ENCODE peak calls at places on chromosome 18, in four cellular contexts. R is nephron progenitor cell, W is suprapubic skin, U is tibial artery. J is an unnamed sample.

GRCh38 chr18:2857491-2858063 is 10.8 kb downstream of the EMILIN2 start:
- DNase-seq in R (no peak), W (peak), U (peak), J (peak)

GRCh38 chr18:55088000-55088401 is 128.7 kb upstream of the CCDC68 start:
- DNase-seq in R (no peak), W (no peak), U (no peak), J (no peak)

GRCh38 chr18:48941672-48942071 is 9.1 kb downstream of the SMAD7 start:
- DNase-seq in R (no peak), W (no peak), U (peak), J (no peak)

GRCh38 chr18:65527879-65528633 is 222.8 kb upstream of the CDH7 start:
- DNase-seq in R (peak), W (no peak), U (no peak), J (no peak)

GRCh38 chr18:35040988-35041751 is at the start of gene MAPRE2:
- DNase-seq in R (peak), W (peak), U (peak), J (peak)

GRCh38 chr18:11861583-11862288 is 10.5 kb downstream of the CHMP1B start:
- DNase-seq in R (no peak), W (peak), U (no peak), J (no peak)

GRCh38 chr18:62862451-62862850 is 147.1 kb downstream of the PHLPP1 start:
- DNase-seq in R (no peak), W (no peak), U (no peak), J (no peak)

GRCh38 chr18:74994502-74995403 is 214.2 kb downstream of the PTGR3 start:
- DNase-seq in R (no peak), W (no peak), U (no peak), J (peak)

GRCh38 chr18:12336887-12337286 is 28.8 kb downstream of the TUBB6 start:
- DNase-seq in R (no peak), W (no peak), U (no peak), J (no peak)

GRCh38 chr18:14914771-14915170 is 166.8 kb downstream of the ANKRD30B start:
- DNase-seq in R (no peak), W (no peak), U (no peak), J (no peak)

GRCh38 chr18:13564579-13564978 is 161.8 kb downstream of the FAM210A start:
- DNase-seq in R (no peak), W (no peak), U (peak), J (no peak)

GRCh38 chr18:74242451-74243096 is 49.2 kb downstream of the CYB5A start:
- DNase-seq in R (no peak), W (no peak), U (no peak), J (no peak)

GRCh38 chr18:13441731-13442130 is 223.2 kb downstream of the LDLRAD4 start:
- DNase-seq in R (no peak), W (no peak), U (peak), J (no peak)

GRCh38 chr18:26021061-26021754 is 69.2 kb downstream of the SS18 start:
- DNase-seq in R (no peak), W (no peak), U (no peak), J (no peak)

GRCh38 chr18:51340332-51340731 is 142.9 kb upstream of the MEX3C start:
- DNase-seq in R (no peak), W (no peak), U (no peak), J (no peak)

DNA sequence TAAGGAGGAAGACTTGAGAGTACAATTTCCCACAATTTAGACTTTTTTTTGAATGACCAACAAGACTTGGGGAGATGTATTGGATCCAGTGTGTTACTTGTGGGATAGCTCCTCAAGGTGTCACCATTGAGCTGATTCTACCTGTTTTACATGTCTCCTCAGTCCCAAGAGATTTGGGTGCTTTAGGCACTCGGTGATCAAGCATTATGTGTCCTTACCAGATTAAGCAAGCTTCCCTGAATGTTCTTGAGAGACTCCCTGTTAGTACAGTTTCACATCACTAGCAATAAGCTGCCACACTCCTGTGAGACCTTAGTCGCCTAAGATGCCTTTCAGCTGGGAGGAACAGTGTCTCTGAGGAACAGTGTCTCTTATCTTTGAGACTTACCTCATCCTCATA is 384.3 kb upstream of the SYT4 start:
- DNase-seq in R (peak), W (no peak), U (no peak), J (no peak)
- TF ChIP-seq CTCF in R (peak), W (no peak), U (no peak), J (no peak)

GRCh38 chr18:30999887-31000628 is 42.5 kb downstream of the DSC3 start:
- DNase-seq in R (no peak), W (no peak), U (no peak), J (no peak)

GRCh38 chr18:30991397-30991796 is 51.1 kb downstream of the DSC3 start:
- DNase-seq in R (no peak), W (no peak), U (no peak), J (no peak)

GRCh38 chr18:30992231-30992630 is 50.3 kb downstream of the DSC3 start:
- DNase-seq in R (no peak), W (no peak), U (no peak), J (no peak)

GRCh38 chr18:30999186-30999585 is 43.4 kb downstream of the DSC3 start:
- DNase-seq in R (no peak), W (no peak), U (no peak), J (no peak)

DNA sequence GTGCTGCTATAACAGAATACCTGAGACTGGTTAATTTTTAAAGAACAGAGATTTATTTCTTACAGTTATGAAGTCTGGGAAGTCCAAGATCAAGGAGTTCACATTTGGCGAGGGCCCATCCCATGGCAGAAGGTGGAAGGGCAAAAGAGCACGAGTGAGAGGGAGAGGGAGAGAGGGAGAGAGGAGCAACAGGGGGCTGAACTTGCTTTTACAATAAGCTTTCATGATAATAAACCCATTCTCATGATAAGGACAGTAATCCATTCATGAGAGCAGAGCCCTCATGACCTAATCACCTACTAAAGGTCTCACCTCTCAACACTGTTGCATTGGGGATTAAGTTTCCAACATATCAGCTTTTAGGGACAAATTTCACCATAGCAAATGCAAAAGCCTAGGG is 45.3 kb downstream of the DSC3 start:
- DNase-seq in R (no peak), W (no peak), U (no peak), J (no peak)
- TF ChIP-seq CTCF in R (no peak), W (no peak), U (no peak), J (no peak)

DNA sequence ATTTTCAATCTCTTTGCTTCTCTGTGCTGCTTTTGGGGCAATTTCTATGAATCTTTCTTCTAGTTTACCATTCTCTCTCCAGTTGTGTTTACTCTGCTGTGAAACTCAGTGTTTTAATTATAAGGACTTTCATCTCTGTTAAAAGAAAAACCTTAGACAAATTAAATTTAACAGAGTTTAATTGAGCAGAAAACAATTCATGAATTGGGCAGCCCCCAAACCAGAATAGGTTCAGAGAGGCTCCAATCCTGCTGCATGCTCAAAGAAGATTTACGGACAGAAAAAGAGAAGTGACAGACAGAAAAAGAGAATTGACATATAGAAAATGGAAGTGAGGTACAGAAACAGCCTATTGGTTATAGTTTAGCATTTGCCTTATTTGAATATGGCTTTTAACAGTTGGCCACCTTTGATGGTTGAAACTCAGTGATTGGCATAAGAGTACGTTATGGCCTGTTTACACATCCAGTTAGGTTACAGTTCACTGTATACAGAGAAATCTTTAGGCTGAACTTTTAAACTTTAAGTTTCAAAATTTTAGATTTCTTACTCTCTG is 120.4 kb downstream of the RNF152 start:
- DNase-seq in R (no peak), W (no peak), U (no peak), J (no peak)
- TF ChIP-seq CTCF in R (no peak), W (no peak), U (no peak), J (no peak)

GRCh38 chr18:57959278-57959677 is 84.7 kb upstream of the NEDD4L start:
- DNase-seq in R (peak), W (no peak), U (no peak), J (no peak)
- TF ChIP-seq CTCF in R (no peak), W (no peak), U (no peak), J (peak)

DNA sequence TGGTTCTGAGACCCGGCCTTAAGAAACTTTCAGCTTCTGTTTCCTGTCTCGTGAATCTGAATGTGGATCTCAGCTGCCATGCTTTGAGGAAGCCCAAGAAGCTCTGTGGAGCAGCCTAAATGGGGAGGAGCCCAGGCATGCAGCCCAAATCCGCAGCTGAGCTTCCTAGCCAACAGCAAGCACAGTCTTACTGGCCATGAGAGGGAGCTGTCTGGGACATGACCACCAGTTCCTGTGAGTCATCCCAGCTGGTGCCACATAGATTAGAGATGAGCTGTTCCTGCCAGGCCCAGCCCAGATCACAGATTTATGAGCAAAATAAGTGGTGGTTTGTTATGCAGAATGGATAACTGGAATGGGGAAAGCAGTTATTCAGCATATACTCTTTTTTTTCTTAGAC is 224.4 kb upstream of the APCDD1 start:
- DNase-seq in R (no peak), W (no peak), U (no peak), J (no peak)
- TF ChIP-seq CTCF in R (no peak), W (no peak), U (no peak), J (no peak)

DNA sequence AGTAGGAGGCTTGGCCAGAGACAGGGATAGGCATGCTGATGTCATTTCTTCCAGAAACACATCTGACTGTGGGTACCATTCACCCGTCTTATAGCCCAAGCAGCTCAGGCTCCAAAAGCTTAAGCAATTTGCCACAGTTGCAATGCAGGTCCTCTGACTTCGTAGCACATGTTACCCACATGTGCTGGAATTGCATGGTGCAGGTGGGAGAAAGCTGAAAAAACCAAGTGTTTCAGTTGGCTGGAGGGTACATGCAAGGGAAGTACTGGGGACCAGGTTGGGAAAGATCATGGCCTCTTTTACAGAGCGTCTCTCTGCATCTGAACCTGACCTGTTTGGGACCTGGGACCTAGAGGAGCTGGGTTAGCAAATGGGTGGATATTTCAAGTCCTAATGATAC is 45.9 kb upstream of the TTC39C start:
- DNase-seq in R (no peak), W (no peak), U (no peak), J (no peak)
- TF ChIP-seq CTCF in R (no peak), W (no peak), U (no peak), J (no peak)

GRCh38 chr18:4020026-4020425 is 435.1 kb downstream of the DLGAP1 start:
- DNase-seq in R (no peak), W (no peak), U (no peak), J (no peak)

GRCh38 chr18:4016391-4017049 is 438.6 kb downstream of the DLGAP1 start:
- DNase-seq in R (no peak), W (no peak), U (no peak), J (no peak)

GRCh38 chr18:4017479-4017878 is 437.6 kb downstream of the DLGAP1 start:
- DNase-seq in R (no peak), W (no peak), U (no peak), J (no peak)
- TF ChIP-seq CTCF in R (peak), W (no peak), U (no peak), J (peak)

GRCh38 chr18:79872423-79872822 is 74.7 kb downstream of the KCNG2 start:
- DNase-seq in R (no peak), W (peak), U (no peak), J (no peak)

GRCh38 chr18:79870369-79871025 is 72.8 kb downstream of the KCNG2 start:
- DNase-seq in R (no peak), W (peak), U (no peak), J (no peak)

GRCh38 chr18:79869591-79870368 is 72.0 kb downstream of the KCNG2 start:
- DNase-seq in R (no peak), W (peak), U (no peak), J (no peak)

GRCh38 chr18:79871481-79872091 is 73.8 kb downstream of the KCNG2 start:
- DNase-seq in R (no peak), W (peak), U (no peak), J (no peak)

GRCh38 chr18:79871026-79871390 is 73.3 kb downstream of the KCNG2 start:
- DNase-seq in R (no peak), W (peak), U (no peak), J (no peak)
- TF ChIP-seq CTCF in R (no peak), W (no peak), U (no peak), J (no peak)

GRCh38 chr18:9810994-9811393 is 74.8 kb upstream of the TXNDC2 start:
- DNase-seq in R (no peak), W (no peak), U (peak), J (no peak)
- TF ChIP-seq CTCF in R (no peak), W (no peak), U (peak), J (no peak)

GRCh38 chr18:69635482-69635881 is 234.8 kb downstream of the DOK6 start:
- DNase-seq in R (no peak), W (no peak), U (no peak), J (no peak)

GRCh38 chr18:69631281-69631680 is 230.6 kb downstream of the DOK6 start:
- DNase-seq in R (no peak), W (no peak), U (no peak), J (no peak)

GRCh38 chr18:69638056-69638455 is 237.4 kb downstream of the DOK6 start:
- DNase-seq in R (no peak), W (no peak), U (no peak), J (no peak)

GRCh38 chr18:69636529-69637301 is 236.0 kb downstream of the DOK6 start:
- DNase-seq in R (no peak), W (no peak), U (no peak), J (no peak)
- TF ChIP-seq CTCF in R (no peak), W (no peak), U (no peak), J (no peak)